ENCODE peak calls at places on chromosomes 16 and 17, in eight cellular contexts. One of them, this sample, is unnamed.

GRCh38 chr17:46742539-46743270 is 75.8 kb downstream of the WNT3 start:
- DNase-seq in tibial artery: no peak
- DNase-seq in AG04450: peak
- DNase-seq in right lobe of liver: no peak
- DNase-seq in glutamatergic neuron: no peak
- DNase-seq in HFFc6: peak
- DNase-seq in heart left ventricle: peak
- DNase-seq in left ventricle myocardium inferior: no peak
- DNase-seq in this sample: no peak

GRCh38 chr17:37158290-37158689 is 209.5 kb downstream of the AATF start:
- DNase-seq in tibial artery: no peak
- DNase-seq in AG04450: no peak
- DNase-seq in right lobe of liver: no peak
- DNase-seq in glutamatergic neuron: no peak
- DNase-seq in HFFc6: no peak
- DNase-seq in heart left ventricle: no peak
- DNase-seq in left ventricle myocardium inferior: no peak
- DNase-seq in this sample: no peak

GRCh38 chr17:20935740-20936139 is 107.1 kb downstream of the USP22 start:
- DNase-seq in tibial artery: no peak
- DNase-seq in AG04450: no peak
- DNase-seq in right lobe of liver: no peak
- DNase-seq in glutamatergic neuron: no peak
- DNase-seq in HFFc6: peak
- DNase-seq in heart left ventricle: no peak
- DNase-seq in left ventricle myocardium inferior: no peak
- DNase-seq in this sample: no peak

GRCh38 chr17:3032258-3033247 is 30.9 kb downstream of the OR1D5 start:
- DNase-seq in tibial artery: peak
- DNase-seq in AG04450: no peak
- DNase-seq in right lobe of liver: peak
- DNase-seq in glutamatergic neuron: no peak
- DNase-seq in HFFc6: no peak
- DNase-seq in heart left ventricle: no peak
- DNase-seq in left ventricle myocardium inferior: no peak
- DNase-seq in this sample: no peak

GRCh38 chr17:20721151-20721550 is 141.6 kb downstream of the CDRT15L2 start:
- DNase-seq in tibial artery: no peak
- DNase-seq in AG04450: no peak
- DNase-seq in right lobe of liver: no peak
- DNase-seq in glutamatergic neuron: no peak
- DNase-seq in HFFc6: no peak
- DNase-seq in heart left ventricle: no peak
- DNase-seq in left ventricle myocardium inferior: no peak
- DNase-seq in this sample: no peak

GRCh38 chr16:17356243-17356933 is 114.4 kb downstream of the XYLT1 start:
- DNase-seq in tibial artery: no peak
- DNase-seq in AG04450: no peak
- DNase-seq in right lobe of liver: no peak
- DNase-seq in glutamatergic neuron: no peak
- DNase-seq in HFFc6: no peak
- DNase-seq in heart left ventricle: no peak
- DNase-seq in left ventricle myocardium inferior: no peak
- DNase-seq in this sample: no peak

GRCh38 chr17:72199256-72199655 is 78.4 kb downstream of the SOX9 start:
- DNase-seq in tibial artery: no peak
- DNase-seq in AG04450: no peak
- DNase-seq in right lobe of liver: no peak
- DNase-seq in glutamatergic neuron: no peak
- DNase-seq in HFFc6: no peak
- DNase-seq in heart left ventricle: no peak
- DNase-seq in left ventricle myocardium inferior: no peak
- DNase-seq in this sample: no peak

GRCh38 chr17:12665263-12666210 is at the start of gene MYOCD:
- DNase-seq in tibial artery: peak
- DNase-seq in AG04450: peak
- DNase-seq in right lobe of liver: no peak
- DNase-seq in glutamatergic neuron: peak
- DNase-seq in HFFc6: peak
- DNase-seq in heart left ventricle: peak
- DNase-seq in left ventricle myocardium inferior: peak
- DNase-seq in this sample: no peak

GRCh38 chr16:49634235-49635008 is 221.5 kb downstream of the ZNF423 start:
- DNase-seq in tibial artery: peak
- DNase-seq in AG04450: no peak
- DNase-seq in right lobe of liver: no peak
- DNase-seq in glutamatergic neuron: no peak
- DNase-seq in HFFc6: no peak
- DNase-seq in heart left ventricle: no peak
- DNase-seq in left ventricle myocardium inferior: no peak
- DNase-seq in this sample: no peak

GRCh38 chr17:57724038-57724728 is 20.9 kb downstream of the CCDC182 start:
- DNase-seq in tibial artery: no peak
- DNase-seq in AG04450: no peak
- DNase-seq in right lobe of liver: no peak
- DNase-seq in glutamatergic neuron: peak
- DNase-seq in HFFc6: no peak
- DNase-seq in heart left ventricle: no peak
- DNase-seq in left ventricle myocardium inferior: no peak
- DNase-seq in this sample: no peak

GRCh38 chr17:70405492-70406220 is 236.3 kb downstream of the KCNJ2 start:
- DNase-seq in tibial artery: no peak
- DNase-seq in AG04450: peak
- DNase-seq in right lobe of liver: no peak
- DNase-seq in glutamatergic neuron: no peak
- DNase-seq in HFFc6: peak
- DNase-seq in heart left ventricle: no peak
- DNase-seq in left ventricle myocardium inferior: no peak
- DNase-seq in this sample: no peak

GRCh38 chr17:34988644-34989043 is 8.3 kb downstream of the LIG3 start:
- DNase-seq in tibial artery: no peak
- DNase-seq in AG04450: no peak
- DNase-seq in right lobe of liver: no peak
- DNase-seq in glutamatergic neuron: no peak
- DNase-seq in HFFc6: no peak
- DNase-seq in heart left ventricle: no peak
- DNase-seq in left ventricle myocardium inferior: no peak
- DNase-seq in this sample: no peak

GRCh38 chr17:31458829-31459228 is 67.4 kb downstream of the RAB11FIP4 start:
- DNase-seq in tibial artery: no peak
- DNase-seq in AG04450: no peak
- DNase-seq in right lobe of liver: no peak
- DNase-seq in glutamatergic neuron: no peak
- DNase-seq in HFFc6: no peak
- DNase-seq in heart left ventricle: no peak
- DNase-seq in left ventricle myocardium inferior: no peak
- DNase-seq in this sample: no peak

GRCh38 chr16:30896203-30896889 is at the start of gene CTF1:
- DNase-seq in tibial artery: peak
- DNase-seq in AG04450: peak
- DNase-seq in right lobe of liver: peak
- DNase-seq in glutamatergic neuron: peak
- DNase-seq in HFFc6: peak
- DNase-seq in heart left ventricle: peak
- DNase-seq in left ventricle myocardium inferior: peak
- DNase-seq in this sample: peak

GRCh38 chr17:34420254-34420766 is 57.3 kb upstream of the CCL1 start:
- DNase-seq in tibial artery: no peak
- DNase-seq in AG04450: peak
- DNase-seq in right lobe of liver: peak
- DNase-seq in glutamatergic neuron: peak
- DNase-seq in HFFc6: peak
- DNase-seq in heart left ventricle: peak
- DNase-seq in left ventricle myocardium inferior: peak
- DNase-seq in this sample: peak

GRCh38 chr17:30905742-30906100 is 317 bp downstream of the TEFM start:
- DNase-seq in tibial artery: no peak
- DNase-seq in AG04450: no peak
- DNase-seq in right lobe of liver: no peak
- DNase-seq in glutamatergic neuron: no peak
- DNase-seq in HFFc6: no peak
- DNase-seq in heart left ventricle: no peak
- DNase-seq in left ventricle myocardium inferior: no peak
- DNase-seq in this sample: no peak

GRCh38 chr17:17664073-17664470 is 17.2 kb upstream of the RAI1 start:
- DNase-seq in tibial artery: no peak
- DNase-seq in AG04450: no peak
- DNase-seq in right lobe of liver: no peak
- DNase-seq in glutamatergic neuron: no peak
- DNase-seq in HFFc6: no peak
- DNase-seq in heart left ventricle: no peak
- DNase-seq in left ventricle myocardium inferior: no peak
- DNase-seq in this sample: no peak

GRCh38 chr17:17663160-17664072 is 17.8 kb upstream of the RAI1 start:
- DNase-seq in tibial artery: no peak
- DNase-seq in AG04450: peak
- DNase-seq in right lobe of liver: no peak
- DNase-seq in glutamatergic neuron: peak
- DNase-seq in HFFc6: peak
- DNase-seq in heart left ventricle: no peak
- DNase-seq in left ventricle myocardium inferior: peak
- DNase-seq in this sample: no peak

GRCh38 chr17:17661134-17661533 is 20.1 kb upstream of the RAI1 start:
- DNase-seq in tibial artery: no peak
- DNase-seq in AG04450: no peak
- DNase-seq in right lobe of liver: no peak
- DNase-seq in glutamatergic neuron: no peak
- DNase-seq in HFFc6: no peak
- DNase-seq in heart left ventricle: no peak
- DNase-seq in left ventricle myocardium inferior: no peak
- DNase-seq in this sample: no peak

GRCh38 chr17:17659340-17659739 is 21.9 kb upstream of the RAI1 start:
- DNase-seq in tibial artery: no peak
- DNase-seq in AG04450: no peak
- DNase-seq in right lobe of liver: no peak
- DNase-seq in glutamatergic neuron: no peak
- DNase-seq in HFFc6: no peak
- DNase-seq in heart left ventricle: no peak
- DNase-seq in left ventricle myocardium inferior: no peak
- DNase-seq in this sample: no peak

DNA sequence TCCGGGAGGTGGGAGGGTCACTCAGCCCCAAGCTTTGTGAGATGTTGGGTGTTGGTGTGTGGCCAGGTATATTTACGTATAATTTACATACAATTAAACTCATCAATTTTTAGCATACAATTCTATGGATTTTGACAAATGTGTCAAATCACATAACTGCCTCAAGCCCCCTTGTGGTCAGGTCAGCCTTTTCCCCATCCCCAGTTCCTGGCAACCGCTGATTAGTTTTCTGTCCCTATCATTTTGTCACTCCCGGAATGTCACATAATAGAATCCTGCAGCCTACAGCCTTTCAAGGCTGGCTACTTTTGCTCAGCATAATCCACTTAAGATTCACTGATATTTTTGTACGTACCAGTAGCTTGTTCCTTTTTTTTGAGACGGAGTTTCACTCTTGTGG is 19.4 kb upstream of the RAI1 start:
- DNase-seq in tibial artery: no peak
- DNase-seq in AG04450: no peak
- DNase-seq in right lobe of liver: no peak
- DNase-seq in glutamatergic neuron: no peak
- DNase-seq in HFFc6: no peak
- DNase-seq in heart left ventricle: no peak
- DNase-seq in left ventricle myocardium inferior: no peak
- DNase-seq in this sample: no peak
- TF ChIP-seq CTCF in tibial artery: no peak
- TF ChIP-seq CTCF in AG04450: peak
- TF ChIP-seq CTCF in right lobe of liver: no peak
- TF ChIP-seq CTCF in glutamatergic neuron: peak
- TF ChIP-seq CTCF in HFFc6: peak
- TF ChIP-seq CTCF in heart left ventricle: no peak
- TF ChIP-seq CTCF in left ventricle myocardium inferior: no peak
- TF ChIP-seq CTCF in this sample: no peak

DNA sequence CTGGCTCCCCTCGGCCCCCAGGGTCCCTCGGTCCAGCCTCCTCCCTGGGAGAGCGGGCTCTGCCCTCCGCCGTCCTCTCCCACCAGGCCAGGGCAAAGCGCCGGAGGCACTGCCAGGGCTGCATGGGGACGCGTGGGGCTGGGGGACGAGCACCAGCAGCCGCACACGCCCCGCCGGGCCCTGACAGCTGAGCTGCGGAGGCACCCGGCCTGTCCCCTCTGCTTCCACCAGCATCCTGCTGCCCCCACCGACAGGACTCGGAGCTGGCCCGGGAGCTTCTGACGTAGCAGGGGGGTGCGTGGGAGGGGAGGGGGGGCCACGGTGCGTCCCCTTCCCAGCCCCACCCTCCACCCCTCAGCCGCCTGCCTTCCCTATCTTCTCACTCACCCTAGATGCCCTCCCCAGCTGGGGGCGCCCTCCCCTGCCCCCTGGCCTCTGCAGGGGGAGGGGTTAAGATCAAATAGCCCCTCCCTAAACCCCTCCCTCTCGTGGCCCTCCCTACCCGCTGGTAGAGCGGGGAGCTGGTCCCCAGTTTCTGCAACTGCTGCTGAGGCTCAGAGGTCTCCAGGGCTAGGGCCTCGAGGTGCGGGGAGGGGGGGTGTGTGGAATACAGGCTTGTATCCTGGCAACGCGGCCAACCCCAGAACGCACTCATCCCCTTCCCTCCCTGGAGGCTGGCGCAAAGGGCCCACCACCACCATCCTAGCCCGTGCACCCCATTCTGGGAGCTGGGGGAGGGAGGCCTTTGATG is 1.1 kb downstream of the SRCIN1 start:
- DNase-seq in tibial artery: no peak
- DNase-seq in AG04450: no peak
- DNase-seq in right lobe of liver: no peak
- DNase-seq in glutamatergic neuron: peak
- DNase-seq in HFFc6: no peak
- DNase-seq in heart left ventricle: no peak
- DNase-seq in left ventricle myocardium inferior: no peak
- DNase-seq in this sample: no peak
- TF ChIP-seq CTCF in tibial artery: no peak
- TF ChIP-seq CTCF in AG04450: no peak
- TF ChIP-seq CTCF in right lobe of liver: no peak
- TF ChIP-seq CTCF in glutamatergic neuron: peak
- TF ChIP-seq CTCF in HFFc6: peak
- TF ChIP-seq CTCF in heart left ventricle: no peak
- TF ChIP-seq CTCF in left ventricle myocardium inferior: no peak
- TF ChIP-seq CTCF in this sample: no peak

GRCh38 chr16:61370564-61370963 is 665.7 kb downstream of the CDH8 start:
- DNase-seq in tibial artery: no peak
- DNase-seq in AG04450: no peak
- DNase-seq in right lobe of liver: no peak
- DNase-seq in glutamatergic neuron: no peak
- DNase-seq in HFFc6: no peak
- DNase-seq in heart left ventricle: no peak
- DNase-seq in left ventricle myocardium inferior: no peak
- DNase-seq in this sample: no peak

GRCh38 chr16:61362583-61362982 is 673.7 kb downstream of the CDH8 start:
- DNase-seq in tibial artery: no peak
- DNase-seq in AG04450: no peak
- DNase-seq in right lobe of liver: no peak
- DNase-seq in glutamatergic neuron: no peak
- DNase-seq in HFFc6: no peak
- DNase-seq in heart left ventricle: no peak
- DNase-seq in left ventricle myocardium inferior: no peak
- DNase-seq in this sample: no peak

GRCh38 chr16:61366006-61366405 is 670.2 kb downstream of the CDH8 start:
- DNase-seq in tibial artery: no peak
- DNase-seq in AG04450: no peak
- DNase-seq in right lobe of liver: no peak
- DNase-seq in glutamatergic neuron: no peak
- DNase-seq in HFFc6: no peak
- DNase-seq in heart left ventricle: no peak
- DNase-seq in left ventricle myocardium inferior: no peak
- DNase-seq in this sample: no peak
- TF ChIP-seq CTCF in tibial artery: no peak
- TF ChIP-seq CTCF in AG04450: no peak
- TF ChIP-seq CTCF in right lobe of liver: no peak
- TF ChIP-seq CTCF in glutamatergic neuron: no peak
- TF ChIP-seq CTCF in HFFc6: no peak
- TF ChIP-seq CTCF in heart left ventricle: no peak
- TF ChIP-seq CTCF in left ventricle myocardium inferior: no peak
- TF ChIP-seq CTCF in this sample: no peak

GRCh38 chr17:9258115-9259020 is 237.1 kb downstream of the NTN1 start:
- DNase-seq in tibial artery: no peak
- DNase-seq in AG04450: no peak
- DNase-seq in right lobe of liver: no peak
- DNase-seq in glutamatergic neuron: no peak
- DNase-seq in HFFc6: no peak
- DNase-seq in heart left ventricle: no peak
- DNase-seq in left ventricle myocardium inferior: no peak
- DNase-seq in this sample: no peak
- TF ChIP-seq CTCF in tibial artery: no peak
- TF ChIP-seq CTCF in AG04450: no peak
- TF ChIP-seq CTCF in right lobe of liver: no peak
- TF ChIP-seq CTCF in glutamatergic neuron: no peak
- TF ChIP-seq CTCF in HFFc6: no peak
- TF ChIP-seq CTCF in heart left ventricle: no peak
- TF ChIP-seq CTCF in left ventricle myocardium inferior: no peak
- TF ChIP-seq CTCF in this sample: no peak